ENCODE peak calls at places on chromosome 12, in eight cellular contexts. X, A, W, T, Z, Q, M and U are unnamed samples.

GRCh38 chr12:94545937-94546771 is 86.5 kb upstream of the CEP83 start:
- DNase-seq in X (no peak), A (no peak), W (peak; percentile 65), T (peak; percentile 83), Z (peak; percentile 65), Q (no peak), M (peak; percentile 69), U (peak; percentile 79)

GRCh38 chr12:112121780-112122565 is 3.4 kb upstream of the TRAFD1 start:
- DNase-seq in X (no peak), A (no peak), W (peak; percentile 48), T (no peak), Z (no peak), Q (peak; percentile 41), M (no peak), U (no peak)

GRCh38 chr12:40946612-40947194 is 241.4 kb upstream of the PDZRN4 start:
- DNase-seq in X (no peak), A (no peak), W (no peak), T (peak; percentile 41), Z (peak; percentile 7), Q (peak; percentile 34), M (no peak), U (peak; percentile 32)

GRCh38 chr12:100427078-100427477 is 46.6 kb upstream of the NR1H4 start:
- DNase-seq in X (no peak), A (no peak), W (peak; percentile 78), T (no peak), Z (no peak), Q (no peak), M (no peak), U (no peak)

GRCh38 chr12:79597910-79598309 is 92.9 kb downstream of the PAWR start:
- DNase-seq in X (no peak), A (no peak), W (no peak), T (no peak), Z (no peak), Q (no peak), M (peak; percentile 14), U (no peak)

GRCh38 chr12:15688202-15688736 is 100.9 kb downstream of the EPS8 start:
- DNase-seq in X (no peak), A (no peak), W (no peak), T (no peak), Z (no peak), Q (peak; percentile 89), M (no peak), U (peak; percentile 24)

GRCh38 chr12:107593713-107594381 is 91.8 kb upstream of the PWP1 start:
- DNase-seq in X (no peak), A (no peak), W (peak; percentile 90), T (no peak), Z (no peak), Q (no peak), M (peak; percentile 16), U (peak; percentile 62)

GRCh38 chr12:90366286-90366685 is 588.7 kb downstream of the CCER1 start:
- DNase-seq in X (no peak), A (no peak), W (peak; percentile 15), T (peak; percentile 60), Z (no peak), Q (no peak), M (no peak), U (no peak)

GRCh38 chr12:131736807-131737484 is 26.1 kb downstream of the SFSWAP start:
- DNase-seq in X (no peak), A (no peak), W (peak; percentile 87), T (peak; percentile 70), Z (no peak), Q (no peak), M (no peak), U (no peak)

GRCh38 chr12:80551897-80552296 is 107.9 kb downstream of the PTPRQ start:
- DNase-seq in X (no peak), A (no peak), W (peak; percentile 86), T (peak; percentile 64), Z (no peak), Q (no peak), M (no peak), U (no peak)

GRCh38 chr12:89345830-89346740 is 6.2 kb downstream of the DUSP6 start:
- DNase-seq in X (no peak), A (peak; percentile 17), W (peak; percentile 85), T (peak; percentile 99), Z (peak; percentile 80), Q (peak; percentile 50), M (no peak), U (peak; percentile 92)

GRCh38 chr12:46219892-46220655 is 48.8 kb downstream of the SLC38A1 start:
- DNase-seq in X (peak; percentile 52), A (peak; percentile 62), W (peak; percentile 87), T (peak; percentile 94), Z (no peak), Q (peak; percentile 73), M (no peak), U (no peak)

GRCh38 chr12:38886064-38886463 is 19.3 kb downstream of the CPNE8 start:
- DNase-seq in X (no peak), A (no peak), W (peak; percentile 70), T (peak; percentile 70), Z (no peak), Q (no peak), M (no peak), U (no peak)

GRCh38 chr12:77064891-77065360 is 443 bp downstream of the E2F7 start:
- DNase-seq in X (no peak), A (no peak), W (no peak), T (no peak), Z (no peak), Q (no peak), M (no peak), U (no peak)

GRCh38 chr12:48197549-48197966 is 5.5 kb downstream of the OR10AD1 start:
- DNase-seq in X (no peak), A (no peak), W (peak; percentile 20), T (peak; percentile 29), Z (peak; percentile 40), Q (no peak), M (no peak), U (peak; percentile 42)

GRCh38 chr12:57893460-57894353 is 47.2 kb upstream of the CTDSP2 start:
- DNase-seq in X (no peak), A (no peak), W (peak; percentile 73), T (peak; percentile 80), Z (no peak), Q (peak; percentile 90), M (no peak), U (peak; percentile 21)

GRCh38 chr12:76623929-76624328 is 64.4 kb upstream of the OSBPL8 start:
- DNase-seq in X (no peak), A (no peak), W (peak; percentile 85), T (peak; percentile 37), Z (no peak), Q (no peak), M (no peak), U (no peak)

GRCh38 chr12:84619053-84619452 is 293.5 kb downstream of the SLC6A15 start:
- DNase-seq in X (no peak), A (no peak), W (no peak), T (no peak), Z (no peak), Q (no peak), M (no peak), U (no peak)

GRCh38 chr12:114400925-114401324 is 5.0 kb downstream of the TBX5 start:
- DNase-seq in X (no peak), A (no peak), W (no peak), T (no peak), Z (no peak), Q (no peak), M (no peak), U (no peak)

GRCh38 chr12:113130457-113131135 is 5.0 kb downstream of the RASAL1 start:
- DNase-seq in X (no peak), A (no peak), W (peak; percentile 55), T (no peak), Z (no peak), Q (peak; percentile 67), M (peak; percentile 50), U (no peak)

GRCh38 chr12:3718100-3718499 is 34.8 kb downstream of the CRACR2A start:
- DNase-seq in X (no peak), A (no peak), W (no peak), T (no peak), Z (no peak), Q (no peak), M (no peak), U (no peak)

GRCh38 chr12:46915082-46915481 is 89.3 kb upstream of the SLC38A4 start:
- DNase-seq in X (no peak), A (no peak), W (peak; percentile 86), T (no peak), Z (no peak), Q (no peak), M (no peak), U (no peak)

GRCh38 chr12:115519887-115520286 is 757.6 kb downstream of the MED13L start:
- DNase-seq in X (no peak), A (no peak), W (no peak), T (no peak), Z (no peak), Q (no peak), M (no peak), U (no peak)